ENCODE peak calls at places on chromosomes 4 and X, in ten cellular contexts. One of them, this sample, is unnamed. For H3K4me1, the result is how much of the 10 kb centered on the place peaks cover.

GRCh38 chrX:119760026-119760902 is 1.9 kb downstream of the SOWAHD start:
- DNase-seq in psoas muscle: no peak
- DNase-seq in cardiac muscle cell: no peak
- DNase-seq in tibial nerve: no peak
- DNase-seq in esophagus muscularis mucosa: no peak
- DNase-seq in GM23338: no peak
- DNase-seq in DND-41: no peak
- DNase-seq in OCI-LY7: peak
- DNase-seq in CD4-positive, alpha-beta memory T cell: no peak
- DNase-seq in IMR-90: no peak
- DNase-seq in this sample: no peak

GRCh38 chr4:92270908-92271307 is 32.9 kb upstream of the GRID2 start:
- DNase-seq in psoas muscle: no peak
- DNase-seq in cardiac muscle cell: peak
- DNase-seq in tibial nerve: no peak
- DNase-seq in esophagus muscularis mucosa: no peak
- DNase-seq in GM23338: peak
- DNase-seq in DND-41: no peak
- DNase-seq in OCI-LY7: no peak
- DNase-seq in CD4-positive, alpha-beta memory T cell: no peak
- DNase-seq in IMR-90: no peak
- DNase-seq in this sample: no peak

GRCh38 chrX:4263005-4263404 is 549.6 kb upstream of the PRKX start:
- DNase-seq in psoas muscle: no peak
- DNase-seq in cardiac muscle cell: peak
- DNase-seq in tibial nerve: no peak
- DNase-seq in esophagus muscularis mucosa: no peak
- DNase-seq in GM23338: peak
- DNase-seq in DND-41: no peak
- DNase-seq in OCI-LY7: no peak
- DNase-seq in CD4-positive, alpha-beta memory T cell: no peak
- DNase-seq in IMR-90: no peak
- DNase-seq in this sample: no peak

GRCh38 chr4:147547314-147548056 is 66.6 kb downstream of the EDNRA start:
- DNase-seq in psoas muscle: no peak
- DNase-seq in cardiac muscle cell: no peak
- DNase-seq in tibial nerve: no peak
- DNase-seq in esophagus muscularis mucosa: no peak
- DNase-seq in GM23338: no peak
- DNase-seq in DND-41: no peak
- DNase-seq in OCI-LY7: no peak
- DNase-seq in CD4-positive, alpha-beta memory T cell: no peak
- DNase-seq in IMR-90: peak
- DNase-seq in this sample: no peak

GRCh38 chr4:59091376-59092142 is 1981.4 kb upstream of the IGFBP7 start:
- DNase-seq in psoas muscle: no peak
- DNase-seq in cardiac muscle cell: no peak
- DNase-seq in tibial nerve: no peak
- DNase-seq in esophagus muscularis mucosa: no peak
- DNase-seq in GM23338: peak
- DNase-seq in DND-41: no peak
- DNase-seq in OCI-LY7: no peak
- DNase-seq in CD4-positive, alpha-beta memory T cell: no peak
- DNase-seq in IMR-90: no peak
- DNase-seq in this sample: no peak

GRCh38 chr4:82761249-82761648 is 37.3 kb downstream of the SCD5 start:
- DNase-seq in psoas muscle: no peak
- DNase-seq in cardiac muscle cell: no peak
- DNase-seq in tibial nerve: no peak
- DNase-seq in esophagus muscularis mucosa: no peak
- DNase-seq in GM23338: no peak
- DNase-seq in DND-41: no peak
- DNase-seq in OCI-LY7: no peak
- DNase-seq in CD4-positive, alpha-beta memory T cell: no peak
- DNase-seq in IMR-90: no peak
- DNase-seq in this sample: no peak

GRCh38 chrX:104135677-104136076 is 21.1 kb downstream of the SLC25A53 start:
- DNase-seq in psoas muscle: no peak
- DNase-seq in cardiac muscle cell: no peak
- DNase-seq in tibial nerve: no peak
- DNase-seq in esophagus muscularis mucosa: no peak
- DNase-seq in GM23338: no peak
- DNase-seq in DND-41: no peak
- DNase-seq in OCI-LY7: no peak
- DNase-seq in CD4-positive, alpha-beta memory T cell: no peak
- DNase-seq in IMR-90: no peak
- DNase-seq in this sample: no peak

GRCh38 chr4:25913056-25913850 is 767 bp upstream of the SMIM20 start:
- DNase-seq in psoas muscle: peak
- DNase-seq in cardiac muscle cell: no peak
- DNase-seq in tibial nerve: no peak
- DNase-seq in esophagus muscularis mucosa: no peak
- DNase-seq in GM23338: peak
- DNase-seq in DND-41: peak
- DNase-seq in OCI-LY7: peak
- DNase-seq in CD4-positive, alpha-beta memory T cell: no peak
- DNase-seq in IMR-90: peak
- DNase-seq in this sample: peak

GRCh38 chr4:93788712-93789111 is 39.8 kb upstream of the ATOH1 start:
- DNase-seq in psoas muscle: no peak
- DNase-seq in cardiac muscle cell: peak
- DNase-seq in tibial nerve: no peak
- DNase-seq in esophagus muscularis mucosa: no peak
- DNase-seq in GM23338: peak
- DNase-seq in DND-41: no peak
- DNase-seq in OCI-LY7: peak
- DNase-seq in CD4-positive, alpha-beta memory T cell: no peak
- DNase-seq in IMR-90: peak
- DNase-seq in this sample: no peak

GRCh38 chr4:97656034-97656720 is 487.1 kb downstream of the STPG2 start:
- DNase-seq in psoas muscle: no peak
- DNase-seq in cardiac muscle cell: no peak
- DNase-seq in tibial nerve: no peak
- DNase-seq in esophagus muscularis mucosa: no peak
- DNase-seq in GM23338: no peak
- DNase-seq in DND-41: no peak
- DNase-seq in OCI-LY7: no peak
- DNase-seq in CD4-positive, alpha-beta memory T cell: no peak
- DNase-seq in IMR-90: no peak
- DNase-seq in this sample: no peak

GRCh38 chr4:65865489-65865888 is 195.2 kb upstream of the EPHA5 start:
- DNase-seq in psoas muscle: no peak
- DNase-seq in cardiac muscle cell: peak
- DNase-seq in tibial nerve: no peak
- DNase-seq in esophagus muscularis mucosa: no peak
- DNase-seq in GM23338: peak
- DNase-seq in DND-41: no peak
- DNase-seq in OCI-LY7: peak
- DNase-seq in CD4-positive, alpha-beta memory T cell: no peak
- DNase-seq in IMR-90: no peak
- DNase-seq in this sample: no peak

GRCh38 chr4:159366966-159367365 is 264.1 kb downstream of the RAPGEF2 start:
- DNase-seq in psoas muscle: no peak
- DNase-seq in cardiac muscle cell: no peak
- DNase-seq in tibial nerve: no peak
- DNase-seq in esophagus muscularis mucosa: no peak
- DNase-seq in GM23338: no peak
- DNase-seq in DND-41: no peak
- DNase-seq in OCI-LY7: no peak
- DNase-seq in CD4-positive, alpha-beta memory T cell: no peak
- DNase-seq in IMR-90: no peak
- DNase-seq in this sample: no peak

GRCh38 chr4:182880387-182881356 is 36.5 kb downstream of the DCTD start:
- DNase-seq in psoas muscle: peak
- DNase-seq in cardiac muscle cell: no peak
- DNase-seq in tibial nerve: no peak
- DNase-seq in esophagus muscularis mucosa: no peak
- DNase-seq in GM23338: no peak
- DNase-seq in DND-41: no peak
- DNase-seq in OCI-LY7: no peak
- DNase-seq in CD4-positive, alpha-beta memory T cell: no peak
- DNase-seq in IMR-90: peak
- DNase-seq in this sample: no peak

GRCh38 chr4:113682730-113683129 is 78.8 kb downstream of the CAMK2D start:
- DNase-seq in psoas muscle: no peak
- DNase-seq in cardiac muscle cell: no peak
- DNase-seq in tibial nerve: no peak
- DNase-seq in esophagus muscularis mucosa: no peak
- DNase-seq in GM23338: no peak
- DNase-seq in DND-41: no peak
- DNase-seq in OCI-LY7: no peak
- DNase-seq in CD4-positive, alpha-beta memory T cell: no peak
- DNase-seq in IMR-90: peak
- DNase-seq in this sample: no peak

GRCh38 chrX:130086414-130087207 is 23.7 kb downstream of the ELF4 start:
- DNase-seq in psoas muscle: no peak
- DNase-seq in cardiac muscle cell: no peak
- DNase-seq in tibial nerve: no peak
- DNase-seq in esophagus muscularis mucosa: no peak
- DNase-seq in GM23338: no peak
- DNase-seq in DND-41: peak
- DNase-seq in OCI-LY7: peak
- DNase-seq in CD4-positive, alpha-beta memory T cell: peak
- DNase-seq in IMR-90: no peak
- DNase-seq in this sample: peak

GRCh38 chrX:130084651-130085237 is 25.6 kb downstream of the ELF4 start:
- DNase-seq in psoas muscle: no peak
- DNase-seq in cardiac muscle cell: no peak
- DNase-seq in tibial nerve: no peak
- DNase-seq in esophagus muscularis mucosa: no peak
- DNase-seq in GM23338: no peak
- DNase-seq in DND-41: no peak
- DNase-seq in OCI-LY7: peak
- DNase-seq in CD4-positive, alpha-beta memory T cell: no peak
- DNase-seq in IMR-90: no peak
- DNase-seq in this sample: no peak

GRCh38 chrX:130083656-130084382 is 26.5 kb downstream of the ELF4 start:
- DNase-seq in psoas muscle: no peak
- DNase-seq in cardiac muscle cell: no peak
- DNase-seq in tibial nerve: no peak
- DNase-seq in esophagus muscularis mucosa: no peak
- DNase-seq in GM23338: no peak
- DNase-seq in DND-41: no peak
- DNase-seq in OCI-LY7: peak
- DNase-seq in CD4-positive, alpha-beta memory T cell: no peak
- DNase-seq in IMR-90: no peak
- DNase-seq in this sample: peak

GRCh38 chrX:130083107-130083490 is 27.2 kb downstream of the ELF4 start:
- DNase-seq in psoas muscle: no peak
- DNase-seq in cardiac muscle cell: no peak
- DNase-seq in tibial nerve: no peak
- DNase-seq in esophagus muscularis mucosa: no peak
- DNase-seq in GM23338: peak
- DNase-seq in DND-41: no peak
- DNase-seq in OCI-LY7: no peak
- DNase-seq in CD4-positive, alpha-beta memory T cell: no peak
- DNase-seq in IMR-90: no peak
- DNase-seq in this sample: no peak

DNA sequence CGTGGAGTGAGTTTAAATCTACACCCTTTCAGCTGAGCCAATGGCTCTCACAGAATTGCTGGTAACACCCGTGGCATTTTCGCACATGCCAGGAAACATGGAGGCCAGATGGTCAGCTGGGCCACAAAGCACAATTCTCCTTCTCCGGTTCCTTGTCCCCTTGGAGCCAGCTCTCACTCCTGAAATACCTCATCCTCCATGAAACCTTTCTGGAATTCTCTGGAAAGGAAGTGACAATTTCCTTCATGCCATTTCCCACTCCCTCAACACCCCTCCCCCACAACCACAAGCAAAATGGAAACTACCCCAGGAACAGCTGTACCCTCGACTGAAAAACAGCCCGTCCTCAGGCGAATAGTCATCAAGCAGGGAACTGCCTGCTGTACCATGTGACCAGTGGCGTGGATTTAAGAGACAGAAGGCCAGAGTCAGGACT is 24.7 kb downstream of the ELF4 start:
- DNase-seq in psoas muscle: no peak
- DNase-seq in cardiac muscle cell: no peak
- DNase-seq in tibial nerve: no peak
- DNase-seq in esophagus muscularis mucosa: no peak
- DNase-seq in GM23338: no peak
- DNase-seq in DND-41: peak
- DNase-seq in OCI-LY7: peak
- DNase-seq in CD4-positive, alpha-beta memory T cell: no peak
- DNase-seq in IMR-90: peak
- DNase-seq in this sample: no peak
- H3K4me1 ChIP-seq in psoas muscle: under half
- H3K4me1 ChIP-seq in cardiac muscle cell: under half
- H3K4me1 ChIP-seq in tibial nerve: under half
- H3K4me1 ChIP-seq in esophagus muscularis mucosa: under half
- H3K4me1 ChIP-seq in GM23338: under half
- H3K4me1 ChIP-seq in DND-41: half or more
- H3K4me1 ChIP-seq in OCI-LY7: half or more
- H3K4me1 ChIP-seq in CD4-positive, alpha-beta memory T cell: half or more
- H3K4me1 ChIP-seq in IMR-90: under half
- H3K4me1 ChIP-seq in this sample: under half

GRCh38 chr4:16521156-16521915 is 295.1 kb upstream of the TAPT1 start:
- DNase-seq in psoas muscle: no peak
- DNase-seq in cardiac muscle cell: no peak
- DNase-seq in tibial nerve: no peak
- DNase-seq in esophagus muscularis mucosa: no peak
- DNase-seq in GM23338: no peak
- DNase-seq in DND-41: no peak
- DNase-seq in OCI-LY7: no peak
- DNase-seq in CD4-positive, alpha-beta memory T cell: no peak
- DNase-seq in IMR-90: no peak
- DNase-seq in this sample: no peak
- H3K4me1 ChIP-seq in psoas muscle: under half
- H3K4me1 ChIP-seq in cardiac muscle cell: under half
- H3K4me1 ChIP-seq in tibial nerve: under half
- H3K4me1 ChIP-seq in esophagus muscularis mucosa: under half
- H3K4me1 ChIP-seq in GM23338: under half
- H3K4me1 ChIP-seq in DND-41: under half
- H3K4me1 ChIP-seq in OCI-LY7: under half
- H3K4me1 ChIP-seq in CD4-positive, alpha-beta memory T cell: under half
- H3K4me1 ChIP-seq in IMR-90: under half
- H3K4me1 ChIP-seq in this sample: under half

GRCh38 chr4:73609688-73610087 is 10.5 kb downstream of the RASSF6 start:
- DNase-seq in psoas muscle: no peak
- DNase-seq in cardiac muscle cell: no peak
- DNase-seq in tibial nerve: no peak
- DNase-seq in esophagus muscularis mucosa: no peak
- DNase-seq in GM23338: no peak
- DNase-seq in DND-41: no peak
- DNase-seq in OCI-LY7: no peak
- DNase-seq in CD4-positive, alpha-beta memory T cell: no peak
- DNase-seq in IMR-90: peak
- DNase-seq in this sample: no peak
- H3K4me1 ChIP-seq in psoas muscle: under half
- H3K4me1 ChIP-seq in cardiac muscle cell: under half
- H3K4me1 ChIP-seq in tibial nerve: under half
- H3K4me1 ChIP-seq in esophagus muscularis mucosa: under half
- H3K4me1 ChIP-seq in GM23338: under half
- H3K4me1 ChIP-seq in DND-41: half or more
- H3K4me1 ChIP-seq in OCI-LY7: half or more
- H3K4me1 ChIP-seq in CD4-positive, alpha-beta memory T cell: under half
- H3K4me1 ChIP-seq in IMR-90: under half
- H3K4me1 ChIP-seq in this sample: under half

DNA sequence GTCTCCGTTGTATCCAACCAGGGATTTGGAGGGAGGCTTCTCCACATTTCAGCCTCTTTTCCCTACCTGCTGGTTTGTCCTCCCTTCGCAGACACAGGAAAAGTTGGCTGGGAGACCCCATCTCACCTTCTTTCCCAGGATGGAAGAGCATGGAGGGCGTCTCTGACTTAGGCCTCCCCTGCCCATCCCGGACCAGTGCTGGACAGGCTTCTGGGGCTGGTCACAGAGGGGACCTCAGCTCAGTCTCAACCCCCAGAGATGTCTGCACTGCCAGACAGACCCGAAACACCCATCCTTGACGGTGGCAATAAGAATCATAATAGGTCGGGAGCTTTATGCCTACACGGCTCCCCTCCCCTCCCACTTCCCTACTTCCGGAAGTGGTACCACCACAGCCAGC is 1.6 kb downstream of the WFS1 start:
- DNase-seq in psoas muscle: no peak
- DNase-seq in cardiac muscle cell: no peak
- DNase-seq in tibial nerve: no peak
- DNase-seq in esophagus muscularis mucosa: no peak
- DNase-seq in GM23338: no peak
- DNase-seq in DND-41: no peak
- DNase-seq in OCI-LY7: no peak
- DNase-seq in CD4-positive, alpha-beta memory T cell: no peak
- DNase-seq in IMR-90: no peak
- DNase-seq in this sample: no peak
- H3K4me1 ChIP-seq in psoas muscle: under half
- H3K4me1 ChIP-seq in cardiac muscle cell: under half
- H3K4me1 ChIP-seq in tibial nerve: half or more
- H3K4me1 ChIP-seq in esophagus muscularis mucosa: half or more
- H3K4me1 ChIP-seq in GM23338: under half
- H3K4me1 ChIP-seq in DND-41: under half
- H3K4me1 ChIP-seq in OCI-LY7: half or more
- H3K4me1 ChIP-seq in CD4-positive, alpha-beta memory T cell: under half
- H3K4me1 ChIP-seq in IMR-90: under half
- H3K4me1 ChIP-seq in this sample: half or more